ENCODE peak calls at places on chromosome 6, in five cellular contexts. One of them, this sample, is unnamed.

GRCh38 chr6:33010356-33010755 is 965 bp upstream of the HLA-DOA start:
- DNase-seq in SJSA1: no peak
- DNase-seq in mammary epithelial cell: no peak
- DNase-seq in psoas muscle: no peak
- DNase-seq in cardiac muscle cell: no peak
- DNase-seq in this sample: no peak

GRCh38 chr6:22906091-22906549 is 336.8 kb downstream of the HDGFL1 start:
- DNase-seq in SJSA1: no peak
- DNase-seq in mammary epithelial cell: peak; percentile 42
- DNase-seq in psoas muscle: no peak
- DNase-seq in cardiac muscle cell: peak; percentile 57
- DNase-seq in this sample: no peak

GRCh38 chr6:160428069-160428430 is 79.9 kb downstream of the SLC22A3 start:
- DNase-seq in SJSA1: no peak
- DNase-seq in mammary epithelial cell: no peak
- DNase-seq in psoas muscle: peak; percentile 72
- DNase-seq in cardiac muscle cell: peak; percentile 84
- DNase-seq in this sample: no peak

GRCh38 chr6:106339334-106340029 is 13.9 kb upstream of the ATG5 start:
- DNase-seq in SJSA1: peak; percentile 71
- DNase-seq in mammary epithelial cell: peak; percentile 86
- DNase-seq in psoas muscle: no peak
- DNase-seq in cardiac muscle cell: peak; percentile 73
- DNase-seq in this sample: peak; percentile 63

GRCh38 chr6:170152111-170152926 is 138.6 kb downstream of the DLL1 start:
- DNase-seq in SJSA1: no peak
- DNase-seq in mammary epithelial cell: no peak
- DNase-seq in psoas muscle: peak; percentile 61
- DNase-seq in cardiac muscle cell: no peak
- DNase-seq in this sample: peak; percentile 6

GRCh38 chr6:129253731-129254130 is 370.8 kb downstream of the LAMA2 start:
- DNase-seq in SJSA1: no peak
- DNase-seq in mammary epithelial cell: no peak
- DNase-seq in psoas muscle: no peak
- DNase-seq in cardiac muscle cell: no peak
- DNase-seq in this sample: no peak

GRCh38 chr6:33344771-33345697 is 27.5 kb upstream of the ZBTB22 start:
- DNase-seq in SJSA1: peak; percentile 66
- DNase-seq in mammary epithelial cell: peak; percentile 76
- DNase-seq in psoas muscle: peak; percentile 64
- DNase-seq in cardiac muscle cell: peak; percentile 84
- DNase-seq in this sample: no peak

GRCh38 chr6:116424001-116424400 is 37.2 kb upstream of the CALHM6 start:
- DNase-seq in SJSA1: no peak
- DNase-seq in mammary epithelial cell: peak; percentile 63
- DNase-seq in psoas muscle: no peak
- DNase-seq in cardiac muscle cell: no peak
- DNase-seq in this sample: no peak

GRCh38 chr6:144305985-144306384 is 20.9 kb downstream of the UTRN start:
- DNase-seq in SJSA1: no peak
- DNase-seq in mammary epithelial cell: no peak
- DNase-seq in psoas muscle: no peak
- DNase-seq in cardiac muscle cell: no peak
- DNase-seq in this sample: no peak

GRCh38 chr6:159842035-159842434 is 42.0 kb downstream of the PNLDC1 start:
- DNase-seq in SJSA1: no peak
- DNase-seq in mammary epithelial cell: no peak
- DNase-seq in psoas muscle: no peak
- DNase-seq in cardiac muscle cell: peak; percentile 30
- DNase-seq in this sample: no peak

GRCh38 chr6:44441091-44441855 is 53.8 kb downstream of the CDC5L start:
- DNase-seq in SJSA1: no peak
- DNase-seq in mammary epithelial cell: no peak
- DNase-seq in psoas muscle: no peak
- DNase-seq in cardiac muscle cell: no peak
- DNase-seq in this sample: no peak

GRCh38 chr6:122393339-122393896 is 6.0 kb upstream of the HSF2 start:
- DNase-seq in SJSA1: no peak
- DNase-seq in mammary epithelial cell: no peak
- DNase-seq in psoas muscle: no peak
- DNase-seq in cardiac muscle cell: no peak
- DNase-seq in this sample: no peak

GRCh38 chr6:81925201-81925600 is 172.7 kb upstream of the TENT5A start:
- DNase-seq in SJSA1: no peak
- DNase-seq in mammary epithelial cell: no peak
- DNase-seq in psoas muscle: no peak
- DNase-seq in cardiac muscle cell: no peak
- DNase-seq in this sample: no peak

GRCh38 chr6:32669240-32669639 is 2.8 kb upstream of the HLA-DQB1 start:
- DNase-seq in SJSA1: no peak
- DNase-seq in mammary epithelial cell: no peak
- DNase-seq in psoas muscle: no peak
- DNase-seq in cardiac muscle cell: no peak
- DNase-seq in this sample: no peak

GRCh38 chr6:124234806-124235205 is 431.1 kb downstream of the NKAIN2 start:
- DNase-seq in SJSA1: no peak
- DNase-seq in mammary epithelial cell: no peak
- DNase-seq in psoas muscle: no peak
- DNase-seq in cardiac muscle cell: no peak
- DNase-seq in this sample: no peak

GRCh38 chr6:33343953-33344611 is 26.5 kb upstream of the ZBTB22 start:
- DNase-seq in SJSA1: no peak
- DNase-seq in mammary epithelial cell: no peak
- DNase-seq in psoas muscle: no peak
- DNase-seq in cardiac muscle cell: no peak
- DNase-seq in this sample: no peak

GRCh38 chr6:39865011-39865888 is 69.0 kb downstream of the MOCS1 start:
- DNase-seq in SJSA1: peak; percentile 87
- DNase-seq in mammary epithelial cell: peak; percentile 31
- DNase-seq in psoas muscle: peak; percentile 81
- DNase-seq in cardiac muscle cell: peak; percentile 74
- DNase-seq in this sample: no peak

GRCh38 chr6:43878823-43879495 is 108.9 kb downstream of the VEGFA start:
- DNase-seq in SJSA1: no peak
- DNase-seq in mammary epithelial cell: no peak
- DNase-seq in psoas muscle: peak; percentile 5
- DNase-seq in cardiac muscle cell: peak; percentile 15
- DNase-seq in this sample: no peak

GRCh38 chr6:26394289-26394688 is 7.8 kb upstream of the BTN3A1 start:
- DNase-seq in SJSA1: peak; percentile 73
- DNase-seq in mammary epithelial cell: peak; percentile 88
- DNase-seq in psoas muscle: no peak
- DNase-seq in cardiac muscle cell: peak; percentile 76
- DNase-seq in this sample: peak; percentile 48

GRCh38 chr6:71126506-71126905 is 162.1 kb upstream of the OGFRL1 start:
- DNase-seq in SJSA1: no peak
- DNase-seq in mammary epithelial cell: no peak
- DNase-seq in psoas muscle: no peak
- DNase-seq in cardiac muscle cell: no peak
- DNase-seq in this sample: no peak

GRCh38 chr6:113464959-113465358 is 392.2 kb upstream of the MARCKS start:
- DNase-seq in SJSA1: no peak
- DNase-seq in mammary epithelial cell: peak; percentile 84
- DNase-seq in psoas muscle: no peak
- DNase-seq in cardiac muscle cell: peak; percentile 64
- DNase-seq in this sample: peak; percentile 46

GRCh38 chr6:33721529-33721928 is 10.0 kb upstream of the UQCC2 start:
- DNase-seq in SJSA1: no peak
- DNase-seq in mammary epithelial cell: no peak
- DNase-seq in psoas muscle: no peak
- DNase-seq in cardiac muscle cell: no peak
- DNase-seq in this sample: no peak

DNA sequence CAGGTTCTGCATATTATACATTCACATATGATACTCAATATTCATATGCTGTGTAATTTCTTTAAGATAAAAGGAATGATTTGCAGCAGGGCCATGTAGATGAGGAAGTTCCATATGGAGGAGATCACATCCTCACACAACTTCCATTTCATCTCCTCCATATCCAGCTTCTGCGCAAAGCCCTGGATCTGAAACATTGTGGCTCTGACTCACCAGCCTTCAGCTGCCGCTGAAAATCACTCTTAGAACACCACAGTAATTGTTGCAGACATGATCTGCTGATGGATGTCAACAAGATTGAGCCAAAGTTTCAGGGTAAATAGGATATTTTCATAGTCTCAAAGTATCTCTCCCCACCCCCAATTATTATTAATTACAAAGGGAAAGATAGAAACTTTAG is 57.6 kb downstream of the PXDC1 start:
- DNase-seq in SJSA1: no peak
- DNase-seq in mammary epithelial cell: no peak
- DNase-seq in psoas muscle: no peak
- DNase-seq in cardiac muscle cell: peak; percentile 25
- DNase-seq in this sample: no peak
- H3K27ac ChIP-seq in SJSA1: no peak overlapping the region
- H3K27ac ChIP-seq in mammary epithelial cell: no peak overlapping the region
- H3K27ac ChIP-seq in psoas muscle: no peak overlapping the region
- H3K27ac ChIP-seq in cardiac muscle cell: no peak overlapping the region
- H3K27ac ChIP-seq in this sample: no peak overlapping the region

GRCh38 chr6:111087106-111087835 is at the start of gene SLC16A10:
- DNase-seq in SJSA1: peak; percentile 49
- DNase-seq in mammary epithelial cell: peak; percentile 21
- DNase-seq in psoas muscle: peak; percentile 94
- DNase-seq in cardiac muscle cell: peak; percentile 23
- DNase-seq in this sample: no peak
- H3K27ac ChIP-seq in SJSA1: no peak within 1 kb of the TSS
- H3K27ac ChIP-seq in mammary epithelial cell: no peak within 1 kb of the TSS
- H3K27ac ChIP-seq in psoas muscle: peak within 1 kb of the TSS; percentile 87
- H3K27ac ChIP-seq in cardiac muscle cell: no peak within 1 kb of the TSS
- H3K27ac ChIP-seq in this sample: no peak within 1 kb of the TSS

GRCh38 chr6:3190779-3191178 is 33.4 kb upstream of the TUBB2A start:
- DNase-seq in SJSA1: no peak
- DNase-seq in mammary epithelial cell: no peak
- DNase-seq in psoas muscle: no peak
- DNase-seq in cardiac muscle cell: no peak
- DNase-seq in this sample: no peak
- H3K27ac ChIP-seq in SJSA1: no peak overlapping the region
- H3K27ac ChIP-seq in mammary epithelial cell: no peak overlapping the region
- H3K27ac ChIP-seq in psoas muscle: no peak overlapping the region
- H3K27ac ChIP-seq in cardiac muscle cell: no peak overlapping the region
- H3K27ac ChIP-seq in this sample: no peak overlapping the region

GRCh38 chr6:38387461-38387860 is 252.3 kb downstream of the BTBD9 start:
- DNase-seq in SJSA1: no peak
- DNase-seq in mammary epithelial cell: no peak
- DNase-seq in psoas muscle: no peak
- DNase-seq in cardiac muscle cell: no peak
- DNase-seq in this sample: no peak

GRCh38 chr6:38389875-38390274 is 249.9 kb downstream of the BTBD9 start:
- DNase-seq in SJSA1: no peak
- DNase-seq in mammary epithelial cell: no peak
- DNase-seq in psoas muscle: no peak
- DNase-seq in cardiac muscle cell: no peak
- DNase-seq in this sample: no peak

GRCh38 chr6:38391909-38392614 is 247.7 kb downstream of the BTBD9 start:
- DNase-seq in SJSA1: no peak
- DNase-seq in mammary epithelial cell: no peak
- DNase-seq in psoas muscle: no peak
- DNase-seq in cardiac muscle cell: peak; percentile 22
- DNase-seq in this sample: no peak

GRCh38 chr6:38391206-38391908 is 248.4 kb downstream of the BTBD9 start:
- DNase-seq in SJSA1: no peak
- DNase-seq in mammary epithelial cell: peak; percentile 26
- DNase-seq in psoas muscle: no peak
- DNase-seq in cardiac muscle cell: no peak
- DNase-seq in this sample: no peak

GRCh38 chr6:38387994-38388393 is 251.7 kb downstream of the BTBD9 start:
- DNase-seq in SJSA1: no peak
- DNase-seq in mammary epithelial cell: no peak
- DNase-seq in psoas muscle: no peak
- DNase-seq in cardiac muscle cell: peak; percentile 83
- DNase-seq in this sample: no peak
- H3K27ac ChIP-seq in SJSA1: no peak overlapping the region
- H3K27ac ChIP-seq in mammary epithelial cell: no peak overlapping the region
- H3K27ac ChIP-seq in psoas muscle: no peak overlapping the region
- H3K27ac ChIP-seq in cardiac muscle cell: no peak overlapping the region
- H3K27ac ChIP-seq in this sample: no peak overlapping the region

DNA sequence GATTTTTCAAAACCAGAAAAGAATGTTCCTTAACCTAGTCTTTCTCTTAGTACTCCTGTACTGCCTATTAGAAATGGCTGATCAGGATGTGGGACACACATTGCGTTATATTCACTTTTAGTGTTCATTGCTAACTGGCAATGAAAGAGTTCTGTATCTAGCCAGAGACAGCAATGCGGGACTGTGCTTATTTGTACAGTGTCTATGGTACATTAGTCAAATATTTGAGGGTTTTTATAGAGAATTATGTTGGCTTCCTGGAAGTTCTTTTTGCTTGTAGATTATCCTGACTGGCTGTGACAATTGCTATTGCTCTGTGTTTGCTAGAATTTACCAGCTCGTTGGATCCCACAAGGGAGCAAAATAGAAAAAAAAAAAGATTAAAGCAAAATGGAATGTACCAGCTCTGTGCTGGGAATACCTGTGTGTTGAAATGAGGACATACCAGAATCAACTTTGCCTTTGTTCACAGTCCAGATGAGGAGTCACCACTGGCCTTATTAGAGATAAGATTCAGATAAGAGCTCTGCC is 22.4 kb upstream of the IFNGR1 start:
- DNase-seq in SJSA1: peak; percentile 52
- DNase-seq in mammary epithelial cell: peak; percentile 65
- DNase-seq in psoas muscle: no peak
- DNase-seq in cardiac muscle cell: peak; percentile 65
- DNase-seq in this sample: no peak
- H3K27ac ChIP-seq in SJSA1: peak overlapping the region; percentile 64
- H3K27ac ChIP-seq in mammary epithelial cell: peak overlapping the region; percentile 68
- H3K27ac ChIP-seq in psoas muscle: no peak overlapping the region
- H3K27ac ChIP-seq in cardiac muscle cell: no peak overlapping the region
- H3K27ac ChIP-seq in this sample: peak overlapping the region; percentile 54

GRCh38 chr6:19643713-19644112 is 193.5 kb upstream of the ID4 start:
- DNase-seq in SJSA1: no peak
- DNase-seq in mammary epithelial cell: no peak
- DNase-seq in psoas muscle: no peak
- DNase-seq in cardiac muscle cell: no peak
- DNase-seq in this sample: no peak
- H3K27ac ChIP-seq in SJSA1: no peak overlapping the region
- H3K27ac ChIP-seq in mammary epithelial cell: no peak overlapping the region
- H3K27ac ChIP-seq in psoas muscle: no peak overlapping the region
- H3K27ac ChIP-seq in cardiac muscle cell: no peak overlapping the region
- H3K27ac ChIP-seq in this sample: no peak overlapping the region

This sample was measured in epithelial cell of prostate.